ENCODE peak calls at places on chromosomes 5 and 9, in five cellular contexts. One of them, this sample, is unnamed. For H3K9me3 and H3K4me1, the result is how much of the 10 kb centered on the place peaks cover.

GRCh38 chr9:25421560-25421959 is 256.7 kb downstream of the TUSC1 start:
- DNase-seq in body of pancreas: no peak
- DNase-seq in OCI-LY7: no peak
- DNase-seq in PC-9: no peak
- DNase-seq in uterus: no peak
- DNase-seq in this sample: no peak

GRCh38 chr5:142492781-142493281 is 168.0 kb upstream of the SPRY4 start:
- DNase-seq in OCI-LY7: no peak
- DNase-seq in body of pancreas: no peak
- DNase-seq in PC-9: no peak
- DNase-seq in uterus: no peak
- DNase-seq in this sample: no peak

GRCh38 chr9:128696923-128697707 is 5.2 kb upstream of the PKN3 start:
- DNase-seq in OCI-LY7: no peak
- DNase-seq in body of pancreas: no peak
- DNase-seq in PC-9: no peak
- DNase-seq in uterus: no peak
- DNase-seq in this sample: no peak

GRCh38 chr5:6221141-6221626 is 157.2 kb downstream of the MED10 start:
- DNase-seq in body of pancreas: no peak
- DNase-seq in uterus: no peak
- DNase-seq in PC-9: no peak
- DNase-seq in OCI-LY7: no peak
- DNase-seq in this sample: no peak

GRCh38 chr9:15837079-15837679 is 284.3 kb downstream of the CCDC171 start:
- DNase-seq in PC-9: peak
- DNase-seq in OCI-LY7: peak
- DNase-seq in uterus: peak
- DNase-seq in body of pancreas: peak
- DNase-seq in this sample: peak

GRCh38 chr5:4387295-4387694 is 752.8 kb upstream of the ADAMTS16 start:
- DNase-seq in uterus: no peak
- DNase-seq in body of pancreas: no peak
- DNase-seq in OCI-LY7: no peak
- DNase-seq in PC-9: no peak
- DNase-seq in this sample: no peak

GRCh38 chr5:135478938-135479337 is 26.8 kb upstream of the TIFAB start:
- DNase-seq in uterus: no peak
- DNase-seq in body of pancreas: no peak
- DNase-seq in OCI-LY7: no peak
- DNase-seq in PC-9: no peak
- DNase-seq in this sample: no peak

GRCh38 chr5:74173665-74174064 is 466.9 kb downstream of the ENC1 start:
- DNase-seq in PC-9: no peak
- DNase-seq in OCI-LY7: no peak
- DNase-seq in uterus: no peak
- DNase-seq in body of pancreas: no peak
- DNase-seq in this sample: no peak

GRCh38 chr9:134871941-134872340 is 8.7 kb upstream of the FCN2 start:
- DNase-seq in PC-9: no peak
- DNase-seq in OCI-LY7: no peak
- DNase-seq in body of pancreas: no peak
- DNase-seq in uterus: no peak
- DNase-seq in this sample: no peak

GRCh38 chr5:106649031-106649430 is 1021.7 kb downstream of the EFNA5 start:
- DNase-seq in OCI-LY7: no peak
- DNase-seq in uterus: no peak
- DNase-seq in PC-9: no peak
- DNase-seq in body of pancreas: no peak
- DNase-seq in this sample: no peak

GRCh38 chr9:26129216-26129615 is 451.0 kb upstream of the TUSC1 start:
- DNase-seq in uterus: no peak
- DNase-seq in body of pancreas: no peak
- DNase-seq in OCI-LY7: no peak
- DNase-seq in PC-9: no peak
- DNase-seq in this sample: no peak

GRCh38 chr9:134940236-134941208 is 22.8 kb upstream of the FCN1 start:
- DNase-seq in OCI-LY7: no peak
- DNase-seq in PC-9: no peak
- DNase-seq in uterus: no peak
- DNase-seq in body of pancreas: no peak
- DNase-seq in this sample: no peak

GRCh38 chr5:73901455-73901854 is 275.5 kb downstream of the ARHGEF28 start:
- DNase-seq in PC-9: peak
- DNase-seq in uterus: no peak
- DNase-seq in OCI-LY7: peak
- DNase-seq in body of pancreas: peak
- DNase-seq in this sample: peak

GRCh38 chr9:112011051-112011620 is 114.5 kb downstream of the UGCG start:
- DNase-seq in PC-9: no peak
- DNase-seq in body of pancreas: no peak
- DNase-seq in uterus: no peak
- DNase-seq in OCI-LY7: no peak
- DNase-seq in this sample: no peak

GRCh38 chr9:120580591-120580896 is 577 bp upstream of the CDK5RAP2 start:
- DNase-seq in OCI-LY7: no peak
- DNase-seq in uterus: no peak
- DNase-seq in PC-9: no peak
- DNase-seq in body of pancreas: no peak
- DNase-seq in this sample: no peak

GRCh38 chr5:15446552-15446951 is 53.4 kb upstream of the FBXL7 start:
- DNase-seq in uterus: no peak
- DNase-seq in body of pancreas: no peak
- DNase-seq in PC-9: no peak
- DNase-seq in OCI-LY7: no peak
- DNase-seq in this sample: no peak

GRCh38 chr9:76773051-76773450 is 8.8 kb downstream of the PCA3 start:
- DNase-seq in body of pancreas: no peak
- DNase-seq in OCI-LY7: no peak
- DNase-seq in uterus: no peak
- DNase-seq in PC-9: no peak
- DNase-seq in this sample: no peak

GRCh38 chr5:88419931-88420330 is 151.3 kb upstream of the TMEM161B start:
- DNase-seq in OCI-LY7: no peak
- DNase-seq in body of pancreas: no peak
- DNase-seq in PC-9: no peak
- DNase-seq in uterus: no peak
- DNase-seq in this sample: no peak

GRCh38 chr5:1110930-1111726 is 735 bp downstream of the SLC12A7 start:
- DNase-seq in OCI-LY7: no peak
- DNase-seq in uterus: no peak
- DNase-seq in body of pancreas: peak
- DNase-seq in PC-9: peak
- DNase-seq in this sample: no peak

GRCh38 chr5:9654886-9655285 is 24.7 kb upstream of the TAS2R1 start:
- DNase-seq in uterus: no peak
- DNase-seq in OCI-LY7: no peak
- DNase-seq in PC-9: no peak
- DNase-seq in body of pancreas: no peak
- DNase-seq in this sample: no peak

GRCh38 chr5:79416499-79416898 is 97.4 kb downstream of the HOMER1 start:
- DNase-seq in PC-9: no peak
- DNase-seq in uterus: no peak
- DNase-seq in OCI-LY7: peak
- DNase-seq in body of pancreas: no peak
- DNase-seq in this sample: peak

GRCh38 chr5:78855026-78855425 is 130.1 kb downstream of the ARSB start:
- DNase-seq in body of pancreas: no peak
- DNase-seq in OCI-LY7: no peak
- DNase-seq in uterus: no peak
- DNase-seq in PC-9: no peak
- DNase-seq in this sample: no peak

GRCh38 chr5:59036274-59036961 is 453.5 kb downstream of the RAB3C start:
- DNase-seq in OCI-LY7: no peak
- DNase-seq in PC-9: peak
- DNase-seq in body of pancreas: no peak
- DNase-seq in uterus: peak
- DNase-seq in this sample: peak

GRCh38 chr9:116594552-116594951 is 92.6 kb upstream of the TRIM32 start:
- DNase-seq in body of pancreas: no peak
- DNase-seq in OCI-LY7: no peak
- DNase-seq in PC-9: no peak
- DNase-seq in uterus: no peak
- DNase-seq in this sample: no peak

GRCh38 chr5:33313150-33313549 is 127.6 kb upstream of the TARS1 start:
- DNase-seq in body of pancreas: no peak
- DNase-seq in PC-9: peak
- DNase-seq in OCI-LY7: no peak
- DNase-seq in uterus: no peak
- DNase-seq in this sample: peak

GRCh38 chr5:112933651-112934365 is 11.8 kb upstream of the REEP5 start:
- DNase-seq in uterus: no peak
- DNase-seq in PC-9: no peak
- DNase-seq in OCI-LY7: no peak
- DNase-seq in body of pancreas: no peak
- DNase-seq in this sample: no peak

GRCh38 chr9:4596165-4596922 is 65.8 kb upstream of the PLPP6 start:
- DNase-seq in uterus: no peak
- DNase-seq in OCI-LY7: peak
- DNase-seq in body of pancreas: no peak
- DNase-seq in PC-9: no peak
- DNase-seq in this sample: no peak

GRCh38 chr5:110865400-110866094 is 126.7 kb downstream of the SLC25A46 start:
- DNase-seq in uterus: no peak
- DNase-seq in body of pancreas: no peak
- DNase-seq in PC-9: peak
- DNase-seq in OCI-LY7: peak
- DNase-seq in this sample: no peak

GRCh38 chr5:68273717-68274409 is 58.3 kb downstream of the PIK3R1 start:
- DNase-seq in PC-9: no peak
- DNase-seq in uterus: no peak
- DNase-seq in OCI-LY7: no peak
- DNase-seq in body of pancreas: no peak
- DNase-seq in this sample: no peak

GRCh38 chr9:37452611-37453010 is 12.6 kb downstream of the ZBTB5 start:
- DNase-seq in PC-9: no peak
- DNase-seq in uterus: no peak
- DNase-seq in OCI-LY7: no peak
- DNase-seq in body of pancreas: no peak
- DNase-seq in this sample: no peak

GRCh38 chr9:130446111-130446861 is 1.5 kb downstream of the ASS1 start:
- DNase-seq in PC-9: peak
- DNase-seq in OCI-LY7: no peak
- DNase-seq in body of pancreas: peak
- DNase-seq in uterus: peak
- DNase-seq in this sample: peak

GRCh38 chr9:38386319-38386895 is 6.1 kb upstream of the ALDH1B1 start:
- DNase-seq in PC-9: no peak
- DNase-seq in uterus: no peak
- DNase-seq in OCI-LY7: no peak
- DNase-seq in body of pancreas: no peak
- DNase-seq in this sample: no peak

GRCh38 chr5:89396262-89396975 is 513.4 kb upstream of the MEF2C start:
- DNase-seq in OCI-LY7: no peak
- DNase-seq in uterus: no peak
- DNase-seq in body of pancreas: no peak
- DNase-seq in PC-9: no peak
- DNase-seq in this sample: no peak

GRCh38 chr9:127915801-127916664 is 808 bp downstream of the ST6GALNAC4 start:
- DNase-seq in OCI-LY7: peak
- DNase-seq in body of pancreas: peak
- DNase-seq in PC-9: no peak
- DNase-seq in uterus: peak
- DNase-seq in this sample: peak

GRCh38 chr9:3912817-3913216 is 387.0 kb upstream of the RFX3 start:
- DNase-seq in PC-9: no peak
- DNase-seq in uterus: no peak
- DNase-seq in body of pancreas: no peak
- DNase-seq in OCI-LY7: no peak
- DNase-seq in this sample: no peak

GRCh38 chr5:173581408-173582197 is 34.8 kb downstream of the BOD1 start:
- DNase-seq in OCI-LY7: peak
- DNase-seq in body of pancreas: peak
- DNase-seq in uterus: no peak
- DNase-seq in PC-9: peak
- DNase-seq in this sample: peak

GRCh38 chr5:158546748-158547147 is 553.0 kb downstream of the EBF1 start:
- DNase-seq in OCI-LY7: no peak
- DNase-seq in body of pancreas: no peak
- DNase-seq in PC-9: no peak
- DNase-seq in uterus: no peak
- DNase-seq in this sample: no peak

GRCh38 chr5:158553946-158554336 is 545.8 kb downstream of the EBF1 start:
- DNase-seq in OCI-LY7: no peak
- DNase-seq in PC-9: no peak
- DNase-seq in uterus: no peak
- DNase-seq in body of pancreas: no peak
- DNase-seq in this sample: no peak

GRCh38 chr5:158553195-158553945 is 546.3 kb downstream of the EBF1 start:
- DNase-seq in uterus: peak
- DNase-seq in PC-9: no peak
- DNase-seq in OCI-LY7: no peak
- DNase-seq in body of pancreas: no peak
- DNase-seq in this sample: no peak

GRCh38 chr5:158549306-158549705 is 550.4 kb downstream of the EBF1 start:
- DNase-seq in OCI-LY7: no peak
- DNase-seq in body of pancreas: no peak
- DNase-seq in PC-9: no peak
- DNase-seq in uterus: no peak
- DNase-seq in this sample: no peak

GRCh38 chr5:158552241-158552640 is 547.5 kb downstream of the EBF1 start:
- DNase-seq in body of pancreas: no peak
- DNase-seq in uterus: peak
- DNase-seq in PC-9: no peak
- DNase-seq in OCI-LY7: no peak
- DNase-seq in this sample: no peak
- H3K9me3 ChIP-seq in body of pancreas: under half
- H3K9me3 ChIP-seq in uterus: under half
- H3K9me3 ChIP-seq in PC-9: under half
- H3K9me3 ChIP-seq in OCI-LY7: under half
- H3K9me3 ChIP-seq in this sample: under half

GRCh38 chr9:84294551-84294950 is 46.0 kb downstream of the SLC28A3 start:
- DNase-seq in OCI-LY7: no peak
- DNase-seq in PC-9: no peak
- DNase-seq in uterus: no peak
- DNase-seq in body of pancreas: no peak
- DNase-seq in this sample: no peak
- TF ChIP-seq CTCF in OCI-LY7: peak
- TF ChIP-seq CTCF in PC-9: no peak
- TF ChIP-seq CTCF in uterus: no peak
- TF ChIP-seq CTCF in body of pancreas: no peak
- TF ChIP-seq CTCF in this sample: no peak

GRCh38 chr9:136683173-136683745 is 4.0 kb downstream of the AGPAT2 start:
- DNase-seq in PC-9: no peak
- DNase-seq in OCI-LY7: no peak
- DNase-seq in body of pancreas: no peak
- DNase-seq in uterus: no peak
- DNase-seq in this sample: no peak
- H3K4me1 ChIP-seq in PC-9: under half
- H3K4me1 ChIP-seq in OCI-LY7: under half
- H3K4me1 ChIP-seq in body of pancreas: half or more
- H3K4me1 ChIP-seq in uterus: under half
- H3K4me1 ChIP-seq in this sample: under half

DNA sequence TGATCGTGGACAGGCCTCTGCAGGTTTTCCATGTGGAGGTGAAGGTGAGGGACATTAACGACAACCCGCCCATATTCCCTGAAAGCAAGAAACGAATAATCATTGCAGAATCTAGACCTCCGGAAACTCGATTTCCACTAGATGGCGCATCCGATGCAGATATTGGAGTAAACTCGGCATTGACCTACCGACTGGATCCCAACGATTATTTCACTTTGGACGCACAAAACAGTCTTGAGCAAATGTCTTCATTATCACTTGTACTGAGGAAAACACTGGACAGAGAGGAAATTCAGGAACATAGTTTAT is 621 bp downstream of the PCDHA13 start:
- DNase-seq in body of pancreas: no peak
- DNase-seq in uterus: no peak
- DNase-seq in OCI-LY7: no peak
- DNase-seq in PC-9: no peak
- DNase-seq in this sample: no peak
- H3K9me3 ChIP-seq in body of pancreas: under half
- H3K9me3 ChIP-seq in uterus: under half
- H3K9me3 ChIP-seq in OCI-LY7: under half
- H3K9me3 ChIP-seq in PC-9: under half
- H3K9me3 ChIP-seq in this sample: under half

This sample was measured in colonic mucosa.